ENCODE peak calls at places on chromosomes 5 and 9, in ten cellular contexts. One of them, this sample, is unnamed.

GRCh38 chr5:138457532-138458275 is 7.6 kb upstream of the EGR1 start:
- DNase-seq in globus pallidus: no peak
- DNase-seq in thyroid gland: no peak
- DNase-seq in Caco-2: no peak
- DNase-seq in progenitor cell of endocrine pancreas: no peak
- DNase-seq in fibroblast of lung: no peak
- DNase-seq in colonic mucosa: no peak
- DNase-seq in AG08396: no peak
- DNase-seq in NCI-H2171 treated with DMSO at 0.1 percent for 48 hours: no peak
- DNase-seq in stimulated activated CD8-positive, alpha-beta memory T cell treated with anti-CD3 and anti-CD28 coated beads, Interleukin-7, amount 100 ng/mL, for 1 hour: no peak
- DNase-seq in this sample: no peak

GRCh38 chr9:119639287-119639955 is 270.2 kb upstream of the BRINP1 start:
- DNase-seq in globus pallidus: no peak
- DNase-seq in thyroid gland: no peak
- DNase-seq in Caco-2: no peak
- DNase-seq in progenitor cell of endocrine pancreas: no peak
- DNase-seq in fibroblast of lung: no peak
- DNase-seq in colonic mucosa: no peak
- DNase-seq in AG08396: peak
- DNase-seq in NCI-H2171 treated with DMSO at 0.1 percent for 48 hours: peak
- DNase-seq in stimulated activated CD8-positive, alpha-beta memory T cell treated with anti-CD3 and anti-CD28 coated beads, Interleukin-7, amount 100 ng/mL, for 1 hour: no peak
- DNase-seq in this sample: peak

GRCh38 chr5:122429545-122430327 is 117.7 kb downstream of the SNCAIP start:
- DNase-seq in globus pallidus: peak
- DNase-seq in thyroid gland: no peak
- DNase-seq in Caco-2: no peak
- DNase-seq in progenitor cell of endocrine pancreas: no peak
- DNase-seq in fibroblast of lung: no peak
- DNase-seq in colonic mucosa: no peak
- DNase-seq in AG08396: no peak
- DNase-seq in NCI-H2171 treated with DMSO at 0.1 percent for 48 hours: no peak
- DNase-seq in stimulated activated CD8-positive, alpha-beta memory T cell treated with anti-CD3 and anti-CD28 coated beads, Interleukin-7, amount 100 ng/mL, for 1 hour: no peak
- DNase-seq in this sample: no peak

GRCh38 chr9:100595391-100596199 is 17.7 kb downstream of the CAVIN4 start:
- DNase-seq in globus pallidus: peak
- DNase-seq in thyroid gland: no peak
- DNase-seq in Caco-2: peak
- DNase-seq in progenitor cell of endocrine pancreas: no peak
- DNase-seq in fibroblast of lung: peak
- DNase-seq in colonic mucosa: peak
- DNase-seq in AG08396: peak
- DNase-seq in NCI-H2171 treated with DMSO at 0.1 percent for 48 hours: peak
- DNase-seq in stimulated activated CD8-positive, alpha-beta memory T cell treated with anti-CD3 and anti-CD28 coated beads, Interleukin-7, amount 100 ng/mL, for 1 hour: no peak
- DNase-seq in this sample: peak

GRCh38 chr9:130176760-130177159 is 4.6 kb downstream of the NCS1 start:
- DNase-seq in globus pallidus: no peak
- DNase-seq in thyroid gland: no peak
- DNase-seq in Caco-2: no peak
- DNase-seq in progenitor cell of endocrine pancreas: no peak
- DNase-seq in fibroblast of lung: no peak
- DNase-seq in colonic mucosa: no peak
- DNase-seq in AG08396: no peak
- DNase-seq in NCI-H2171 treated with DMSO at 0.1 percent for 48 hours: no peak
- DNase-seq in stimulated activated CD8-positive, alpha-beta memory T cell treated with anti-CD3 and anti-CD28 coated beads, Interleukin-7, amount 100 ng/mL, for 1 hour: no peak
- DNase-seq in this sample: no peak

GRCh38 chr9:70823284-70823683 is 298.1 kb downstream of the TRPM3 start:
- DNase-seq in globus pallidus: no peak
- DNase-seq in thyroid gland: no peak
- DNase-seq in Caco-2: no peak
- DNase-seq in progenitor cell of endocrine pancreas: no peak
- DNase-seq in fibroblast of lung: no peak
- DNase-seq in colonic mucosa: no peak
- DNase-seq in AG08396: no peak
- DNase-seq in NCI-H2171 treated with DMSO at 0.1 percent for 48 hours: no peak
- DNase-seq in stimulated activated CD8-positive, alpha-beta memory T cell treated with anti-CD3 and anti-CD28 coated beads, Interleukin-7, amount 100 ng/mL, for 1 hour: no peak
- DNase-seq in this sample: no peak

GRCh38 chr9:84266087-84266561 is 74.4 kb downstream of the SLC28A3 start:
- DNase-seq in globus pallidus: no peak
- DNase-seq in thyroid gland: no peak
- DNase-seq in Caco-2: peak
- DNase-seq in progenitor cell of endocrine pancreas: no peak
- DNase-seq in fibroblast of lung: no peak
- DNase-seq in colonic mucosa: peak
- DNase-seq in AG08396: no peak
- DNase-seq in NCI-H2171 treated with DMSO at 0.1 percent for 48 hours: peak
- DNase-seq in stimulated activated CD8-positive, alpha-beta memory T cell treated with anti-CD3 and anti-CD28 coated beads, Interleukin-7, amount 100 ng/mL, for 1 hour: no peak
- DNase-seq in this sample: no peak

GRCh38 chr5:134371834-134372340 is 518 bp downstream of the UBE2B start:
- DNase-seq in globus pallidus: peak
- DNase-seq in thyroid gland: peak
- DNase-seq in Caco-2: peak
- DNase-seq in progenitor cell of endocrine pancreas: peak
- DNase-seq in fibroblast of lung: peak
- DNase-seq in colonic mucosa: peak
- DNase-seq in AG08396: peak
- DNase-seq in NCI-H2171 treated with DMSO at 0.1 percent for 48 hours: no peak
- DNase-seq in stimulated activated CD8-positive, alpha-beta memory T cell treated with anti-CD3 and anti-CD28 coated beads, Interleukin-7, amount 100 ng/mL, for 1 hour: no peak
- DNase-seq in this sample: peak

GRCh38 chr5:73327908-73328455 is 120.6 kb downstream of the FOXD1 start:
- DNase-seq in globus pallidus: no peak
- DNase-seq in thyroid gland: no peak
- DNase-seq in Caco-2: no peak
- DNase-seq in progenitor cell of endocrine pancreas: no peak
- DNase-seq in fibroblast of lung: no peak
- DNase-seq in colonic mucosa: no peak
- DNase-seq in AG08396: no peak
- DNase-seq in NCI-H2171 treated with DMSO at 0.1 percent for 48 hours: no peak
- DNase-seq in stimulated activated CD8-positive, alpha-beta memory T cell treated with anti-CD3 and anti-CD28 coated beads, Interleukin-7, amount 100 ng/mL, for 1 hour: no peak
- DNase-seq in this sample: no peak

GRCh38 chr9:33129886-33130284 is 37.3 kb downstream of the B4GALT1 start:
- DNase-seq in globus pallidus: no peak
- DNase-seq in thyroid gland: no peak
- DNase-seq in Caco-2: peak
- DNase-seq in progenitor cell of endocrine pancreas: no peak
- DNase-seq in fibroblast of lung: no peak
- DNase-seq in colonic mucosa: peak
- DNase-seq in AG08396: no peak
- DNase-seq in NCI-H2171 treated with DMSO at 0.1 percent for 48 hours: no peak
- DNase-seq in stimulated activated CD8-positive, alpha-beta memory T cell treated with anti-CD3 and anti-CD28 coated beads, Interleukin-7, amount 100 ng/mL, for 1 hour: no peak
- DNase-seq in this sample: no peak

GRCh38 chr9:15135167-15135792 is 171.7 kb downstream of the TTC39B start:
- DNase-seq in globus pallidus: peak
- DNase-seq in thyroid gland: peak
- DNase-seq in Caco-2: peak
- DNase-seq in progenitor cell of endocrine pancreas: peak
- DNase-seq in fibroblast of lung: peak
- DNase-seq in colonic mucosa: peak
- DNase-seq in AG08396: peak
- DNase-seq in NCI-H2171 treated with DMSO at 0.1 percent for 48 hours: peak
- DNase-seq in stimulated activated CD8-positive, alpha-beta memory T cell treated with anti-CD3 and anti-CD28 coated beads, Interleukin-7, amount 100 ng/mL, for 1 hour: peak
- DNase-seq in this sample: peak